ENCODE peak calls at places on chromosome X, in four cellular contexts. Q is EH, A is D341Med, D is fibroblast of pulmonary artery. O is an unnamed sample.

GRCh38 chrX:3598046-3598605 is 115.3 kb downstream of the PRKX start:
- DNase-seq in Q (no peak), A (no peak), D (no peak), O (no peak)

GRCh38 chrX:150870059-150870458 is 28.4 kb downstream of the CD99L2 start:
- DNase-seq in A (no peak), D (no peak), Q (no peak), O (no peak)

GRCh38 chrX:95956780-95957179 is 727.9 kb upstream of the DIAPH2 start:
- DNase-seq in A (no peak), Q (no peak), D (no peak), O (no peak)

GRCh38 chrX:65821721-65822496 is 154.5 kb downstream of the MSN start:
- DNase-seq in D (no peak), A (no peak), Q (no peak), O (no peak)

GRCh38 chrX:97524997-97525396 is 641.3 kb downstream of the RPA4 start:
- DNase-seq in D (peak), Q (peak), A (no peak), O (no peak)

GRCh38 chrX:44227981-44228380 is 115.5 kb downstream of the EFHC2 start:
- DNase-seq in Q (peak), D (no peak), A (no peak), O (no peak)

GRCh38 chrX:79259073-79259689 is 108.0 kb downstream of the ITM2A start:
- DNase-seq in A (no peak), Q (no peak), D (peak), O (peak)

GRCh38 chrX:18406531-18407266 is 18.7 kb upstream of the CDKL5 start:
- DNase-seq in A (no peak), Q (peak), D (no peak), O (no peak)

GRCh38 chrX:109697855-109698254 is 35.2 kb downstream of the ACSL4 start:
- DNase-seq in A (no peak), D (no peak), Q (no peak), O (no peak)